ENCODE peak calls at places on chromosomes 13 and 19, in five cellular contexts. P is fibroblast of pulmonary artery, X is fibroblast of mammary gland, J is mesothelial cell of epicardium, R is kidney epithelial cell. B is an unnamed sample.

GRCh38 chr13:21638319-21639282 is 32.3 kb upstream of the FGF9 start:
- DNase-seq in P (peak), X (peak), J (no peak), R (no peak), B (peak)

GRCh38 chr19:44712864-44713515 is 14.0 kb downstream of the CEACAM16 start:
- DNase-seq in P (no peak), X (peak), J (no peak), R (no peak), B (no peak)

GRCh38 chr13:45341799-45342584 is 1.0 kb upstream of the TPT1 start:
- DNase-seq in P (peak), X (peak), J (no peak), R (no peak), B (no peak)

GRCh38 chr13:44191504-44192171 is 182.0 kb upstream of the SERP2 start:
- DNase-seq in P (peak), X (peak), J (no peak), R (no peak), B (peak)

GRCh38 chr19:54256250-54257115 is 590 bp downstream of the LILRB5 start:
- DNase-seq in P (no peak), X (no peak), J (no peak), R (no peak), B (no peak)

GRCh38 chr19:18167975-18168645 is 5.5 kb upstream of the IFI30 start:
- DNase-seq in P (peak), X (peak), J (no peak), R (no peak), B (peak)

GRCh38 chr19:33905937-33906577 is 109.4 kb downstream of the KCTD15 start:
- DNase-seq in P (no peak), X (no peak), J (no peak), R (no peak), B (peak)

GRCh38 chr13:89514534-89515312 is 1832.8 kb upstream of the MIR17HG start:
- DNase-seq in P (peak), X (peak), J (no peak), R (peak), B (no peak)

GRCh38 chr19:10653482-10653731 is 739 bp upstream of the ILF3 start:
- DNase-seq in P (no peak), X (no peak), J (no peak), R (no peak), B (no peak)

GRCh38 chr19:10651821-10652220 is 2.3 kb upstream of the ILF3 start:
- DNase-seq in P (no peak), X (no peak), J (no peak), R (no peak), B (no peak)

GRCh38 chr19:10653732-10654609 is at the start of gene ILF3:
- DNase-seq in P (peak), X (peak), J (peak), R (peak), B (peak)

GRCh38 chr19:10654610-10655456 is 687 bp downstream of the ILF3 start:
- DNase-seq in P (peak), X (no peak), J (peak), R (no peak), B (peak)

GRCh38 chr19:10655457-10656312 is 1.5 kb downstream of the ILF3 start:
- DNase-seq in P (peak), X (peak), J (no peak), R (no peak), B (no peak)
- TF ChIP-seq CTCF in P (no peak), X (no peak), J (no peak), R (peak), B (no peak)

GRCh38 chr13:25249001-25249543 is 38.2 kb downstream of the MTMR6 start:
- DNase-seq in P (peak), X (peak), J (no peak), R (peak), B (no peak)
- TF ChIP-seq CTCF in P (peak), X (peak), J (no peak), R (peak), B (peak)

GRCh38 chr13:53200498-53201453 is 172.2 kb downstream of the OLFM4 start:
- DNase-seq in P (peak), X (peak), J (peak), R (no peak), B (peak)

GRCh38 chr13:53201454-53202225 is 173.0 kb downstream of the OLFM4 start:
- DNase-seq in P (no peak), X (no peak), J (no peak), R (no peak), B (peak)

GRCh38 chr13:53204598-53204997 is 176.0 kb downstream of the OLFM4 start:
- DNase-seq in P (no peak), X (no peak), J (no peak), R (no peak), B (no peak)

DNA sequence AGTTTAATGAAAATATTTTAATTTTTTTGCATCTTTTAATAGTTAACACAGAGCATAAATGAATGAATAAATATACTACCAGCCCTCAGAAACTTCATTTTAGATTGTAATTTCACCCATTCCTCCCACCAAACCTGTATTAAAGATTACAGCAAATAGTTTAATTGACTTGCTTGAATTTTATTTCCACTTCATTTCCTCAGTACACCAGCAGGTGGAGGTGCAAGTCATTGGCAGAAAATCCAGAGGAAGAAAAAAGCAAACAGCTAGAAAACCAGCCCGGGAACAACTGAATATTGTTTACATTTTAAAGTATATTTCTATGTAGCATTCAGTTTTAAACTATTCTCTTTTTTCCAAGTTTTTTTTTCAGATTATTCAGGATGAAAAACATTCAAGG is 177.8 kb downstream of the OLFM4 start:
- DNase-seq in P (peak), X (peak), J (no peak), R (no peak), B (no peak)
- TF ChIP-seq CTCF in P (peak), X (peak), J (peak), R (peak), B (peak)

GRCh38 chr19:21697698-21698097 is 69.7 kb downstream of the ZNF100 start:
- DNase-seq in P (no peak), X (no peak), J (no peak), R (no peak), B (no peak)

GRCh38 chr19:21697171-21697570 is 70.2 kb downstream of the ZNF100 start:
- DNase-seq in P (no peak), X (no peak), J (no peak), R (no peak), B (no peak)

GRCh38 chr19:21699197-21699596 is 68.2 kb downstream of the ZNF100 start:
- DNase-seq in P (no peak), X (no peak), J (no peak), R (no peak), B (no peak)

GRCh38 chr19:21694171-21694906 is 73.0 kb downstream of the ZNF100 start:
- DNase-seq in P (no peak), X (no peak), J (no peak), R (no peak), B (no peak)

GRCh38 chr19:21698215-21698614 is 69.2 kb downstream of the ZNF100 start:
- DNase-seq in P (peak), X (peak), J (no peak), R (no peak), B (no peak)
- TF ChIP-seq CTCF in P (peak), X (peak), J (peak), R (peak), B (peak)

GRCh38 chr13:80338781-80339577 is 1.9 kb downstream of the SPRY2 start:
- DNase-seq in P (peak), X (peak), J (peak), R (no peak), B (peak)
- TF ChIP-seq CTCF in P (peak), X (peak), J (no peak), R (no peak), B (peak)

GRCh38 chr13:51444922-51445321 is 7.9 kb downstream of the INTS6 start:
- DNase-seq in P (peak), X (peak), J (no peak), R (no peak), B (no peak)
- TF ChIP-seq CTCF in P (peak), X (peak), J (no peak), R (peak), B (no peak)

GRCh38 chr19:13363235-13363634 is 143.0 kb downstream of the CACNA1A start:
- DNase-seq in P (no peak), X (no peak), J (no peak), R (no peak), B (no peak)

GRCh38 chr19:13363954-13364353 is 142.3 kb downstream of the CACNA1A start:
- DNase-seq in P (no peak), X (no peak), J (no peak), R (no peak), B (no peak)

GRCh38 chr19:13370948-13371347 is 135.3 kb downstream of the CACNA1A start:
- DNase-seq in P (no peak), X (no peak), J (no peak), R (no peak), B (no peak)

DNA sequence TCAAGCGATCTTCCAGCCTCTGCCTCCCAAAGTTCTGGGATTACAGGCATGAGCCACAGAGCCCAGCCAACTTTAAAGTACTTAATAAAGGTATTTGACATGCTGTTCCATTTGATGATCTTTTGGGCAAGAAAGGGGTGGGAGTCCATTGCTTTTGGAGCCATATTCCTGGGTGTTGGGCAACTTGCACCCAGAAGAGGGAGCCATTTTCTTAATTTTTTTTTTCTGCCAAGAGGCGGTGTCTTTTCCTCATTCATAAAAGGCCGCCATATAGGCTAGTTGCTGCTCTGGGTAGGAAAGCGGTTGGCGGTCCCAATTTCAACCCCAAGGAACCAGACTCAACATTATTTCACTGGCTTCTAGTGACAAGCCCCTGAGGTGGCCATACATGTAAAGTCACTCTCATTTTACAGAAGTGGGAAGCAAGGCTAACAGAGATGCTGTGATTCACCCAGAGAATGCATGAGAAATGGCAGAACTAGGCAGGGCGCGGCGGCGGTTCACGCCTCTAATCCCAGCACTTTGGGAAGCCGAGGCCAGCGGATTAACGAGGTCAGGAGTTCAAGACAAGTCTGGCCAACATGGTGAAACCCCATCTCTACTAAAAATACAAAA is 139.6 kb downstream of the CACNA1A start:
- DNase-seq in P (peak), X (peak), J (no peak), R (no peak), B (peak)
- TF ChIP-seq CTCF in P (peak), X (peak), J (peak), R (peak), B (peak)

DNA sequence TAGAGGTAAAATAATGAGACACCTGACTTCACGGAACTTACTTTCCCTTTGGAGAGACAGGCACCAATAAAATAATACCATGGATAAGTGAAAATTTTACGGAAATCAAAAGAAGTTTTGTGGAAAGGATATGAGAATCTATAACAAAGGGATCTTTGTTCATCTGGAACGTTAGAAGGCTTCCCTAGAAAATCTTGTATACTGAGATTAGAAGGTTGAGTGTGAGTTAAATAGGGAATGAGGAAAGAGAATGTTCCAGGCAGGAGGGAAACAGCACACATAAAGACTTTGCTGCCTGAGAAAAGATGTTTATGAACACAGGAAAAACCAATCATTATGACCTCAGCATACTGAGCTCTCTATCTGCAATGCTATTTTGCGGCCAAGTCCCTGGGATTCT is 19.6 kb upstream of the RAP2A start:
- DNase-seq in P (no peak), X (no peak), J (no peak), R (no peak), B (no peak)
- TF ChIP-seq CTCF in P (no peak), X (no peak), J (no peak), R (no peak), B (no peak)

B was measured in neural crest cell.